ENCODE peak calls at places on chromosomes 3 and 15, in eight cellular contexts. J is B cell; Q is fibroblast of pulmonary artery; X is MCF 10A; O is upper lobe of right lung; Z is PC-9; W is CD8-positive, alpha-beta T cell; V is cardiac fibroblast. S is an unnamed sample.

GRCh38 chr15:70202756-70203155 is 105.0 kb upstream of the TLE3 start:
- DNase-seq in Q (no peak), Z (no peak), X (no peak), O (no peak), J (no peak), W (no peak), V (peak), S (no peak)

GRCh38 chr3:149401215-149401925 is 23.9 kb upstream of the TM4SF1 start:
- DNase-seq in O (peak), W (no peak), X (peak), Z (peak), V (peak), J (no peak), Q (peak), S (no peak)

GRCh38 chr15:95132774-95133173 is 901.4 kb downstream of the MCTP2 start:
- DNase-seq in W (no peak), X (peak), Z (no peak), V (peak), J (no peak), Q (peak), O (no peak), S (no peak)

GRCh38 chr3:134976948-134977347 is 181.9 kb downstream of the EPHB1 start:
- DNase-seq in W (no peak), J (no peak), Q (no peak), V (no peak), Z (no peak), X (no peak), O (no peak), S (no peak)

GRCh38 chr15:101652098-101652782 is at the start of gene TM2D3:
- DNase-seq in Q (peak), W (peak), V (peak), X (peak), J (peak), O (peak), Z (peak), S (peak)

GRCh38 chr3:126523745-126524428 is at the start of gene CHST13:
- DNase-seq in V (peak), J (no peak), O (peak), W (no peak), X (no peak), Q (peak), Z (peak), S (peak)

GRCh38 chr3:128624526-128625138 is 26.0 kb downstream of the RPN1 start:
- DNase-seq in W (no peak), X (no peak), Z (no peak), Q (peak), J (no peak), O (no peak), V (peak), S (no peak)

GRCh38 chr3:146817705-146818104 is 212.6 kb upstream of the PLSCR5 start:
- DNase-seq in Z (no peak), Q (peak), J (no peak), W (no peak), V (peak), O (no peak), X (peak), S (no peak)

GRCh38 chr3:173066044-173066679 is 74.9 kb downstream of the SPATA16 start:
- DNase-seq in Q (peak), V (peak), W (no peak), O (no peak), Z (no peak), X (peak), J (no peak), S (no peak)

GRCh38 chr15:77025941-77026411 is 31.1 kb downstream of the PSTPIP1 start:
- DNase-seq in Q (no peak), X (no peak), V (no peak), Z (no peak), O (peak), W (no peak), J (no peak), S (no peak)

GRCh38 chr15:59532770-59533379 is 78.7 kb upstream of the GCNT3 start:
- DNase-seq in Z (peak), O (no peak), Q (peak), X (peak), J (no peak), W (no peak), V (peak), S (peak)

GRCh38 chr3:176696816-176697215 is 500.5 kb downstream of the TBL1XR1 start:
- DNase-seq in W (no peak), Z (no peak), Q (no peak), J (no peak), O (no peak), X (no peak), V (no peak), S (no peak)

GRCh38 chr3:161221881-161222600 is 930 bp downstream of the NMD3 start:
- DNase-seq in O (no peak), W (no peak), Q (peak), V (peak), X (peak), Z (no peak), J (no peak), S (no peak)

GRCh38 chr3:27581852-27582251 is 97.7 kb upstream of the SLC4A7 start:
- DNase-seq in X (no peak), J (no peak), W (no peak), V (no peak), Z (no peak), O (no peak), Q (no peak), S (no peak)

GRCh38 chr3:143480306-143480852 is 360.8 kb downstream of the CHST2 start:
- DNase-seq in W (no peak), Q (peak), Z (no peak), O (no peak), J (no peak), X (no peak), V (peak), S (no peak)

GRCh38 chr3:168581718-168582332 is 486.1 kb upstream of the GOLIM4 start:
- DNase-seq in X (no peak), J (no peak), V (no peak), O (no peak), Q (no peak), Z (no peak), W (no peak), S (no peak)

GRCh38 chr15:58447244-58448010 is 15.6 kb downstream of the LIPC start:
- DNase-seq in W (no peak), X (no peak), Z (no peak), V (peak), O (no peak), Q (peak), J (no peak), S (no peak)

GRCh38 chr3:19540464-19540863 is 392.2 kb downstream of the KCNH8 start:
- DNase-seq in O (no peak), J (no peak), V (no peak), W (no peak), X (no peak), Z (no peak), Q (no peak), S (no peak)

GRCh38 chr3:121073011-121073410 is 165.0 kb downstream of the STXBP5L start:
- DNase-seq in Z (no peak), O (no peak), V (no peak), W (no peak), X (no peak), Q (no peak), J (no peak), S (no peak)

GRCh38 chr3:52094591-52095485 is 38.5 kb upstream of the DUSP7 start:
- DNase-seq in X (no peak), J (no peak), O (peak), Z (no peak), V (no peak), Q (no peak), W (no peak), S (no peak)

GRCh38 chr3:125214738-125215137 is 2.2 kb upstream of the SLC12A8 start:
- DNase-seq in J (no peak), W (no peak), X (no peak), V (no peak), O (no peak), Z (no peak), Q (no peak), S (no peak)

GRCh38 chr3:77373619-77374018 is 333.7 kb downstream of the ROBO2 start:
- DNase-seq in Q (no peak), X (no peak), O (no peak), W (no peak), V (no peak), Z (no peak), J (no peak), S (no peak)

DNA sequence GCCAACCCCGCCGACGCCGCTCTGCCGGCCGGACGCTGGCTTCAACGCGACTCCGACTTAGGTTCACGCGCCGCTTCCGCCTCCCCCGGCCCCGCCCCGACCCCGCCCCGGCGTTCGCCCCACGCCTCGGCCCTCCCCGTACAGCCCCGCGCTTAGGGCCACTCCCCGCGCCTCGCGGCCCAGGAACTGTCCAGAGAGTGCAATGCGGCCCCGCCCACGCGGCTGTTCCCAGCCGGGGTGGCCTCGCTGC is at the start of gene UBP1:
- DNase-seq in J (no peak), V (no peak), Z (peak), O (peak), Q (no peak), W (no peak), X (no peak), S (peak)
- TF ChIP-seq CTCF in J (no peak), V (no peak), Z (no peak), O (no peak), Q (no peak), W (no peak), X (no peak), S (no peak)

DNA sequence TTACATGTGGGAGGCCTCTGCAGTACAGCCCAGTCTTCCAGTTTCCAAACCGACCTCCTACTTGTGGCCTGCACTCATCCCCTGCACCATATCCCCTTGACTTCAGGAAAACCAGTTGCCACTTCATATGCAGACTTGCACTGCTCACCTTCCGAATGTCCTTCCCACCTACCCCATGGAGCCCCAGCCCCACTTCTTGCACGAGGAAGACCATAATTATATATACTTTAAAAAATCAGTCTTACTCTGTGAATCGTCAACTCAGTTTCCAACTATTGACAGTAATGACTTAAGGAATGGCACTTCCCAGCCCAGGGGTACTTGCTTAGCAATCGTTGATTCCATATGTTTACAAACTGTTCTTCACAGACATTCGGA is 136.1 kb downstream of the OPA1 start:
- DNase-seq in O (no peak), Q (no peak), Z (no peak), X (no peak), V (no peak), W (no peak), J (no peak), S (no peak)
- TF ChIP-seq CTCF in O (no peak), Q (no peak), Z (no peak), X (no peak), V (no peak), W (no peak), J (no peak), S (no peak)

DNA sequence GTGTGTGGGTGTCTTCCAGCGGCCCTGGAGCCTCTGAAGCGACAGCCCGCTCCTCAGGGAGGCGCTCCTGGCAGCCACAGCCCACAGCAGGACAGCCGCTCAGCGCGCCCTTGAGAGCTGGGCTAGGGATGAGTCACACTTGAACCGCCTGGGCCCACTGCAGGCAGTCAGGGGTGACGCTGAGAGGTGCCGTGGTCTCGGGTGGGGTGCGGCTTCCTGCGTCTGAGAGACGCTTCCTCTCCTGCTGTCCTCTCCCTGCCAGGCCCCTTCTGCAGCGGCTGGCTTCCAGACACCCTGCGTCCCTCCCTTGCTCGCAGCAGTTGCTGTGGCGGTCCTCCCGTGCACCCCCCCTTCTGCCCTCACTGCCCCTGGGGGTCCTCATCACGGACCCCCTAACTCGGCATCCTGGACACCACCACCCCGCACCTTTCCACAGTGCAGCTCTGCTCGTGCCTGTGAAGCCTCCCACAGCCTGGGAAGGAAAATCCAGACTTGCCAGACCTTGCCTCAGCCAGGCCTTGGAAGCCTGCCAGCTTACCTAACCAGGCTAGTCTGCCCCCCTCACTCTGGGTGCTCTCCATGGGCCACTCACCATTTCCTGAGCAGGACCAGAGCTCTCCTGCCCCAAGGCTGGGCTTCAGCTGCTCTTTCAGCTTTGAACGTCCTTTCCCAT is 1.1 kb upstream of the SPTBN5 start:
- DNase-seq in W (peak), Z (peak), J (peak), V (peak), O (peak), X (peak), Q (peak), S (no peak)
- TF ChIP-seq CTCF in W (no peak), Z (no peak), J (no peak), V (no peak), O (no peak), X (no peak), Q (peak), S (no peak)

DNA sequence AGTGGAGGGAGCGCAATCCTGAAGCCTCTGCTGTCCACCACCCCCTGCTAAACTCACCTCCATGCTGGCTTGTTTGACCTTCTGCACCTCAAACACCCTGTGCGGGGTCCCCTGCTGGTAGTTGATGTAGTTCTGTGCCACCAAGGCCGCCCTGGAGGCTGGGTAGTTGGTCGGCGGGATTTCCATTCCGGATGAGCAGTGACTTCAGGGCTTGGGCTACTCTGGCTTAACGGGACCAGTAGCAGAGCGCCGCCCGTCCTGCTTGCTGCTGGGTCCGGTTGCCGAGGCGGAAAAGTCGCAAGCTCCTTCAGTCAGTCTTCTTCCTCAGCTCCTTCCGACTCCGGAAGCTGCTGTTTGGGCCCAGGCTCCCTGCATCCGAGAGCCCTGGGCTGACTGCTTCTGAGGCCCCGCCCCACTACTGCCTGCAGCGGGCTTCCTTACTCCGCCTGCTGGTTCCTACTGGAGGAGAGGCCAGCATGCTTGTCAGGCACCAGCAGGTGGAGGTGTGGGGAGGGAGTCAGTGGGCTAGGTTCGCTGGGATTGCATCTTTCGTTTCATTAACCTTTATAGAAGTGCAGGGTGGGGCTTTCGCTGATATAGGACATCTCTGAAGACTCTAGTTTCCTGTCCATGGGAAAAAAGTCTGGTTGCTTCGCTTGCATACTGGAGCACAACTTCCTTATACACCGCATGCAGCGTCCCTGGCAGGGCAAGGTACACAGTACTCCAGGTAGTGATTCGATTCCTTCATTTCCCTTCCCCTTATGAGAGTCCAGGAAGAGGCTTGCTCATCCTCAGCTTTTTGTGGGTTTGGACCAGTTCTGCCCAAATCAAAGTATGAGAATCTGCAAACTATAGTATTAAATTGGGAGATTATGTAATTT is at the start of gene LXN:
- DNase-seq in W (peak), Q (peak), J (peak), V (peak), Z (no peak), O (peak), X (peak), S (peak)
- TF ChIP-seq CTCF in W (peak), Q (peak), J (peak), V (peak), Z (no peak), O (peak), X (peak), S (peak)

DNA sequence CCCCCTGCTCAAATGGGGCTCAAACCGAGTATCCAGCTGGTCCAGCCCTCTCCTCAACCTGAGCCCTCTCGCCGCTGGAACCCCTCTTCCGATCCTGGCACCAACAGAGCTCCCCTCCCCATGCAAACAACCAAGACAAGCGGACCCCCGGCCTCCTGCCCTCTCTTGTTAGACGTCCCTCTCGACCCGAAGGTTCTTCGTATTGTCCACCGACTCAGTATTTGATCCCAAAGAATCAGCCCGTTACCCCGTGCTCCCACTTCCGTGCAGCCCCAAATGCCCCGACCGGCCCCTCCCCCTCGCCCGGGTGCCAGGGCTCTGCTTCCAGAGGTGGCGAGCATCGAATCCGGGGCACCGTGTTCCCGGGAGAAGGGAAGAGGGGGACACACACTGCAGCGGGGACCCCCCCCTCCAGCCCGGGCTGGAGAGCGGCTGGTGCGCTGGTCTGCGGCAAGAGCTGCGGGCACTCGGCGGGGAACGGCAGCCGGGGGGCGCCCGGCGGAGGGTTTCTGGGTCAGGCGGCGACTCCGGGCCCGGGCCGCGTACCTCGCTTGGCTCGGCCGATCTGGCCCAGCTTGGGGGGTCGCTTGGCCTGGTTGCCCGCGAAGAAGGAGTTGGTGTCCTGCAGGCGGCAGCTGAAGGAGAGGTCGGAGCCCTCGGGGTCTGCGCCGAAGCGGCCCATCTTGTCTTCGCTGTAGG is 633 bp downstream of the CAMK2N2 start:
- DNase-seq in W (no peak), J (no peak), Z (no peak), X (peak), O (no peak), Q (no peak), V (no peak), S (no peak)
- TF ChIP-seq CTCF in W (no peak), J (no peak), Z (no peak), X (no peak), O (no peak), Q (no peak), V (no peak), S (no peak)

DNA sequence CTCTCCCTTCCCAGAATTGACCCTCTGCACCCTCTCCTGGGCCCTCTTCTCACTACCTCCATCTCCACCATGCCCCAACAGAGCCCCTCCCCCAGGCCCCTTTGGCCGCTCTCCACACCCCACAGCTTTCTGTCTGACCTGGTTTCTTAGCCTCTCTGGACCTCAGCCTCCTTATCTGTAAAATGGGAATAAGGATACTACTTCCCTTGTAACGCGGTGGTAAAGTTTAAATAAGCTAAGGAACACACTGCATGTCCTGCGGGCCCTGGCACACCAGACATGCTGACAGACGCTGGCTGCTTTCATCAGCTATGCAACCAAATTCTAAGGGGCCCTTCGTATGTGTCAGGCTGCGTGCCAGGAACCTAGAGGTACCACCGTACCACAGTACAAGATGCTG is 841 bp upstream of the SLC51A start:
- DNase-seq in Q (no peak), O (peak), X (no peak), J (no peak), Z (no peak), V (no peak), W (no peak), S (no peak)
- TF ChIP-seq CTCF in Q (no peak), O (no peak), X (no peak), J (no peak), Z (no peak), V (no peak), W (no peak), S (no peak)

GRCh38 chr15:73127302-73127936 is 75.2 kb downstream of the NEO1 start:
- DNase-seq in Z (no peak), Q (peak), X (peak), V (peak), W (no peak), J (no peak), O (no peak), S (peak)
- TF ChIP-seq CTCF in Z (peak), Q (peak), X (peak), V (peak), W (peak), J (peak), O (peak), S (peak)

DNA sequence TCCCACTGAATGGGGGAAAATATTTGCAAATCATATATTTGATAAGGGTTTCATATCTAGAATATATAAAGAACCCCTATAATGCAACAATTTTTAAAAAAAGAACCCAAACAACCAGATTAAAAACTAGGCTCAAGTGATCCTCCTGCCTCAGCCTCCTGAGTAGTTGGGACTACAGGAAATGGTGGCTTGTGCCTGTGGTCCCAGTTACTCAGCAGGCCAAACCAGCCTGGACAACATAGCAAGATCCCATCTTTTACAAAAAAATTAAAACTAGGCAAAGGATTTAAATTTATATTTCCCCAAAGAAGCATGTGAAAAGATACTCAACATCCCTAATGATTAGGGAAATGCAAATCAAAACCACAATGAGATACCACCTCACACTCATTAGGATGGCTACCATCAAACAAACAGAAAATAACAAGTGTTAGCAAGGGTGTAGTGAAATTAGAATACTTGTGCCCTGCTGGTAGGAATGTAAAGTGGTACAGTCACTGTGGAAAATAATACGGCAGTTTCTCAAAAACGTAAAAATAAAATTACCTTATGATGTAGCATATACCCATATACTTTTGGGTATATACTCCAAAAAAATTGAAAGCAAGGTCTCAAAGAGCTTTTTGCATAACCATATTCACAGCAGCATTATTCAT is 19.7 kb downstream of the TFDP2 start:
- DNase-seq in Q (no peak), V (no peak), Z (no peak), W (no peak), O (no peak), J (no peak), X (no peak), S (no peak)
- TF ChIP-seq CTCF in Q (peak), V (peak), Z (peak), W (no peak), O (no peak), J (no peak), X (no peak), S (peak)